ENCODE peak calls at places on chromosomes 3 and 15, in four cellular contexts. U, X, Z and H are unnamed samples.

GRCh38 chr15:64905119-64905831 is 6.4 kb upstream of the ANKDD1A start:
- DNase-seq in U (peak; percentile 95), X (peak; percentile 76), Z (peak; percentile 92), H (peak; percentile 64)

GRCh38 chr15:75114796-75115195 is 86.9 kb upstream of the C15orf39 start:
- DNase-seq in U (no peak), X (no peak), Z (no peak), H (no peak)

GRCh38 chr3:126472277-126473006 is 3.2 kb downstream of the ZXDC start:
- DNase-seq in U (no peak), X (peak; percentile 79), Z (no peak), H (peak; percentile 96)

GRCh38 chr3:77142636-77143035 is 102.7 kb downstream of the ROBO2 start:
- DNase-seq in U (no peak), X (no peak), Z (no peak), H (no peak)

GRCh38 chr3:45341876-45342275 is 46.5 kb upstream of the LARS2 start:
- DNase-seq in U (no peak), X (no peak), Z (no peak), H (no peak)

GRCh38 chr3:35215525-35216500 is 423.5 kb upstream of the ARPP21 start:
- DNase-seq in U (no peak), X (no peak), Z (no peak), H (no peak)

GRCh38 chr15:85743392-85744045 is 51.2 kb downstream of the KLHL25 start:
- DNase-seq in U (no peak), X (no peak), Z (no peak), H (no peak)

GRCh38 chr3:191283400-191283799 is 45.8 kb upstream of the CCDC50 start:
- DNase-seq in U (no peak), X (no peak), Z (no peak), H (no peak)

GRCh38 chr15:69934607-69935006 is 163.1 kb downstream of the TLE3 start:
- DNase-seq in U (no peak), X (no peak), Z (no peak), H (no peak)

GRCh38 chr3:19046440-19046839 is 101.9 kb upstream of the KCNH8 start:
- DNase-seq in U (no peak), X (peak; percentile 3), Z (no peak), H (no peak)

GRCh38 chr3:129661766-129662165 is 55.3 kb upstream of the PLXND1 start:
- DNase-seq in U (no peak), X (no peak), Z (no peak), H (no peak)

GRCh38 chr3:129664040-129664646 is 57.7 kb upstream of the PLXND1 start:
- DNase-seq in U (peak; percentile 28), X (no peak), Z (peak; percentile 15), H (no peak)

GRCh38 chr3:129663045-129663446 is 56.6 kb upstream of the PLXND1 start:
- DNase-seq in U (no peak), X (no peak), Z (peak; percentile 11), H (peak; percentile 54)

GRCh38 chr3:129662230-129662629 is 55.8 kb upstream of the PLXND1 start:
- DNase-seq in U (no peak), X (no peak), Z (no peak), H (no peak)

GRCh38 chr3:129665024-129665768 is 58.7 kb upstream of the PLXND1 start:
- DNase-seq in U (no peak), X (peak; percentile 42), Z (no peak), H (peak; percentile 78)
- H3K4me3 ChIP-seq in U (no peak overlapping the region), X (no peak overlapping the region), Z (no peak overlapping the region), H (no peak overlapping the region)

DNA sequence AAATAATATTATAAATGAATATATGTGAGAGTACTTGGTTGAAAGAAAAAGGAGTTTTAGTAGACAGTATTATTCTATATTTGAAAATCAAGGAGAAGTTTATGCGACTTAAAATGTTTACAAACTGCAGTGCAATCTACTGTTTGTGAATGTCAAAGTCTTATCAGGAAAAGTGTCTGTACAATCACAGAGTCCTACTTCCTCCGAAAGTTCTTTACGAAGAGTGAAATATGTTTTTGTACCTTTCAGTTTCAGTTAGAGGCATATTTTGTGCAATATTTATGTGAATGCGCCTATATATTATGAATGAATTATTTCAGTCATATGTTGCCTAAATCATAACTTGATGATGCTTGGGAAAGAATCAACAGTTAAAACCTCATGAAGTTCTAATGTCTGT is 31.5 kb downstream of the NGRN start:
- DNase-seq in U (no peak), X (no peak), Z (no peak), H (no peak)
- TF ChIP-seq CTCF in U (no peak), X (no peak), Z (no peak), H (no peak)

GRCh38 chr3:169044341-169045113 is 619.0 kb downstream of the MECOM start:
- DNase-seq in U (no peak), X (peak; percentile 61), Z (no peak), H (peak; percentile 70)
- H3K4me3 ChIP-seq in U (no peak overlapping the region), X (no peak overlapping the region), Z (no peak overlapping the region), H (no peak overlapping the region)

GRCh38 chr3:25515131-25515530 is 87.1 kb downstream of the RARB start:
- DNase-seq in U (no peak), X (no peak), Z (no peak), H (peak; percentile 42)

GRCh38 chr3:25520926-25521559 is 93.0 kb downstream of the RARB start:
- DNase-seq in U (no peak), X (no peak), Z (no peak), H (no peak)
- TF ChIP-seq CTCF in U (no peak), X (no peak), Z (no peak), H (no peak)

GRCh38 chr15:31227235-31227634 is 99.4 kb upstream of the KLF13 start:
- DNase-seq in U (no peak), X (no peak), Z (no peak), H (no peak)

GRCh38 chr15:31227954-31228542 is 98.6 kb upstream of the KLF13 start:
- DNase-seq in U (no peak), X (no peak), Z (no peak), H (no peak)

GRCh38 chr15:31226011-31226410 is 100.6 kb upstream of the KLF13 start:
- DNase-seq in U (no peak), X (no peak), Z (no peak), H (no peak)

GRCh38 chr15:31230630-31231485 is 95.8 kb upstream of the KLF13 start:
- DNase-seq in U (no peak), X (no peak), Z (no peak), H (no peak)

GRCh38 chr15:31228980-31229826 is 97.4 kb upstream of the KLF13 start:
- DNase-seq in U (no peak), X (no peak), Z (peak; percentile 42), H (no peak)
- H3K4me3 ChIP-seq in U (no peak overlapping the region), X (no peak overlapping the region), Z (no peak overlapping the region), H (no peak overlapping the region)

DNA sequence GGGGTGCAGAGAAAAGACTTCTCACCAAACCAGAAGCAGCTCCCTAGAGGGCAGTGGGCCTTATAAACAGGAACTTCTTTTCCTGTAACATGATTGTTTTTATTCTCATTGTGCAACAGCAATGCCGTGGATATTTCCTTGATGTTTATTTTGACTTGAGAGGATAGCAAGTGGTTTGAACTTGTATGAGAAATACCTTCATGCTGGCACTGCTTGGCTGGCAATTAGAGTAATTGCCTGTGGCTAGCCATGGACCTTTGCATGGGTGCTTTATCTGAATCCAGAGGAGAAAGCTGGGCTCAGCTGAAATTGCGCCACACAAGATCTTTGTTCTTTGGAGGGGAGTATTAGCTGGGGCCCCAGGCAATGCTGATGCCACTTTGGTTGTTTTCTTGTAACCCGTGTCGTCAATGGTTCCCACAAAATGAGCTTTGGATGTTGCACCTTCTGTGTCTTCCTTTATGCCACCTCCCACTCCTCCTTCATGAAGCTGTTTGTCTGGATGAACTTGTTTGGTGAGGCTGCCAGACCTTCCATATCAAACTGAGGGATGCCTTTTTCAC is 37.9 kb downstream of the CMTM8 start:
- DNase-seq in U (no peak), X (peak; percentile 78), Z (no peak), H (no peak)
- TF ChIP-seq CTCF in U (no peak), X (no peak), Z (no peak), H (no peak)

GRCh38 chr3:196274585-196274984 is 12.9 kb downstream of the PCYT1A start:
- DNase-seq in U (no peak), X (no peak), Z (no peak), H (no peak)
- H3K4me3 ChIP-seq in U (no peak overlapping the region), X (no peak overlapping the region), Z (no peak overlapping the region), H (no peak overlapping the region)

GRCh38 chr3:49018707-49019006 is 277 bp upstream of the DALRD3 start:
- DNase-seq in U (no peak), X (no peak), Z (no peak), H (no peak)

GRCh38 chr3:49016414-49017228 is 1.8 kb downstream of the DALRD3 start:
- DNase-seq in U (no peak), X (no peak), Z (no peak), H (no peak)

GRCh38 chr3:49017229-49017615 is 1.2 kb downstream of the DALRD3 start:
- DNase-seq in U (no peak), X (no peak), Z (no peak), H (no peak)

GRCh38 chr3:49017646-49017977 is 768 bp downstream of the DALRD3 start:
- DNase-seq in U (no peak), X (no peak), Z (no peak), H (no peak)

DNA sequence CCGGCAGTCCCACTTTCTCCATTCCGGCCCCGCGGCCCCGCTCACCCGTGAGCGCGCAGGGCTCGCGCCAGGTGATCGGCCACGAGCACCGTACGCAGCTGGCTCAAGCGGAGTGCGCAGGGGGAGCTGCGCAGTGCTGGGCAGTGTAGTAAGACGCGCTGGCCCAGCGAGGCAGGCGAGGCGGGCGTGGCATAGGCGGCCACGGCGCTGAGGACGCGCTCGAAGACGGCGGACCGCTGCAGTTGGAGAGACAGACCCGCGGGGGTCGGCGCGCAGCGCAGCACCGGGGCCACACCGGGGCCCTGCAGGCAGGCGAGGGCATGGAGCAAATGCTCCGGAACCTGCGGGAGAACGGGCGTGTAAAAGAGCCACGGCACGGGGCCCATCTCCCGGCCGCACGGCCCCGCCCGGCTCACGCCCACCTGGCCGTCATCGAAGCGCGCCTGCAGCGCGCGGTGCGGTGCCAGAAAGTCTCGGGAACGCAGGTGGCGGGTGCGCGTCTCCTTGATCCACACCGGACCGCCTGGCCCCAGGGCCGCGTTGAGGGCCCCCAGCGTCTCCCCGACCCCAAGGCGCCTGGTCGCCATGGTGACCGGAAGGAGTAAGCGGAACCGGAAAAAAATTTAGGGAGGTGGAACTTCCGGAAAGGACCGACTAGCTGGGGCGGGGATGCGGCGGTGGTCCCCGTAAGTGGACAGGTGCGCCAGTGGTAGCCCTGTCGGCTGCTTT is at the start of gene DALRD3:
- DNase-seq in U (peak; percentile 81), X (peak; percentile 53), Z (peak; percentile 86), H (peak; percentile 47)
- TF ChIP-seq CTCF in U (no peak), X (no peak), Z (no peak), H (no peak)

DNA sequence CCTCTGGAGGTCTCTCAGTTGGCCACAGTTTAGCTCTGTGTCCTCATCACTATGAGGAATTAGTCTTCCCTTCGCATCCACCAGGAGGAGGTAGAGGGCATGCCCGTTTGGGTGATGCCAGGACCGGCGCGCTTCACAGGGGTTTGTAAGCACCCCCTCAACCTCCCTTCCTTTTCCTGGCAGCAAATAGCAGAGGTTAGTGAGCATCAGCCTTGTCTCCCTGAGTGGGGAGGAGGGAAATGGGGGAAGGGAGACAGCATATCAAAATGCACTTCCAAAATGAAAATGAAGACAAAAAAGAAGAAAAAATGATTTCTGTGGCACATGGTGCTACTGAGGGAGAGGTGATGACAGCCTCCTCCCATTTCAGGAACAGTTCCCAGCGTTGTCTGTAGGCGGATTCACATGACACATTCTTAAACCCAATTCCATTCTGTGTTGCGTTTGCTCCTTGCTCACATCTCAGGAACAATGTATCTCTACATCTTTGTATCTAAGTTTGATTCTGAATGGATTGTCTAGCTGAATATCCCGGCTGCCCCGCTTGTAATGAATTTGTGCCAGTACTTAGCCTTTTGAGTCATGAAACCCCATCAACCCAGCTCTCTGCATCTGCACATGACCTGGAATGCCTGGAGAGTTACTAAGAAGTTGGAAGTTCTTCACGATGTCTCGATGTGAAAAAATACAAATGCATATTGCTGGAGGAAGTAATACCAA is 45.1 kb downstream of the TYRO3 start:
- DNase-seq in U (peak; percentile 72), X (peak; percentile 89), Z (peak; percentile 88), H (peak; percentile 89)
- H3K4me3 ChIP-seq in U (no peak overlapping the region), X (peak overlapping the region; percentile 41), Z (no peak overlapping the region), H (peak overlapping the region; percentile 60)